ENCODE peak calls at places on chromosomes 6 and 20, in nine cellular contexts. One of them, this sample, is unnamed.

GRCh38 chr6:169702640-169703246 is 817 bp downstream of the C6orf120 start:
- DNase-seq in mammary epithelial cell: no peak
- DNase-seq in lower leg skin: no peak
- DNase-seq in left ventricle myocardium inferior: peak; percentile 20
- DNase-seq in HCT116: no peak
- DNase-seq in AG09309: no peak
- DNase-seq in RWPE2: no peak
- DNase-seq in GM23338: peak; percentile 44
- DNase-seq in colonic mucosa: peak; percentile 41
- DNase-seq in this sample: no peak

GRCh38 chr20:37336369-37337207 is 9.4 kb upstream of the SRC start:
- DNase-seq in HCT116: no peak
- DNase-seq in GM23338: peak; percentile 59
- DNase-seq in colonic mucosa: no peak
- DNase-seq in mammary epithelial cell: no peak
- DNase-seq in RWPE2: no peak
- DNase-seq in lower leg skin: peak; percentile 93
- DNase-seq in AG09309: no peak
- DNase-seq in left ventricle myocardium inferior: peak; percentile 70
- DNase-seq in this sample: no peak

GRCh38 chr6:163529605-163530004 is 115.1 kb downstream of the QKI start:
- DNase-seq in GM23338: no peak
- DNase-seq in lower leg skin: no peak
- DNase-seq in AG09309: peak; percentile 51
- DNase-seq in RWPE2: no peak
- DNase-seq in HCT116: no peak
- DNase-seq in colonic mucosa: no peak
- DNase-seq in left ventricle myocardium inferior: no peak
- DNase-seq in mammary epithelial cell: peak; percentile 86
- DNase-seq in this sample: peak; percentile 86

GRCh38 chr6:21885532-21886089 is 292.1 kb downstream of the SOX4 start:
- DNase-seq in mammary epithelial cell: peak; percentile 79
- DNase-seq in AG09309: peak; percentile 85
- DNase-seq in colonic mucosa: peak; percentile 28
- DNase-seq in left ventricle myocardium inferior: peak; percentile 48
- DNase-seq in GM23338: no peak
- DNase-seq in lower leg skin: no peak
- DNase-seq in RWPE2: peak; percentile 84
- DNase-seq in HCT116: no peak
- DNase-seq in this sample: peak; percentile 54

GRCh38 chr20:63074182-63074581 is 67.4 kb upstream of the BHLHE23 start:
- DNase-seq in left ventricle myocardium inferior: no peak
- DNase-seq in GM23338: no peak
- DNase-seq in mammary epithelial cell: no peak
- DNase-seq in HCT116: no peak
- DNase-seq in RWPE2: peak; percentile 61
- DNase-seq in AG09309: no peak
- DNase-seq in colonic mucosa: no peak
- DNase-seq in lower leg skin: peak; percentile 67
- DNase-seq in this sample: no peak

GRCh38 chr6:111278738-111279137 is 191.4 kb downstream of the SLC16A10 start:
- DNase-seq in colonic mucosa: no peak
- DNase-seq in AG09309: no peak
- DNase-seq in HCT116: no peak
- DNase-seq in RWPE2: no peak
- DNase-seq in mammary epithelial cell: no peak
- DNase-seq in left ventricle myocardium inferior: no peak
- DNase-seq in lower leg skin: no peak
- DNase-seq in GM23338: no peak
- DNase-seq in this sample: no peak

GRCh38 chr6:158185729-158186456 is 17.7 kb downstream of the GTF2H5 start:
- DNase-seq in AG09309: peak; percentile 79
- DNase-seq in RWPE2: no peak
- DNase-seq in mammary epithelial cell: peak; percentile 89
- DNase-seq in HCT116: no peak
- DNase-seq in GM23338: no peak
- DNase-seq in colonic mucosa: no peak
- DNase-seq in left ventricle myocardium inferior: no peak
- DNase-seq in lower leg skin: no peak
- DNase-seq in this sample: no peak

GRCh38 chr6:53201270-53201669 is 52.6 kb upstream of the GCM1 start:
- DNase-seq in colonic mucosa: no peak
- DNase-seq in HCT116: no peak
- DNase-seq in AG09309: no peak
- DNase-seq in lower leg skin: peak; percentile 42
- DNase-seq in RWPE2: no peak
- DNase-seq in left ventricle myocardium inferior: no peak
- DNase-seq in mammary epithelial cell: no peak
- DNase-seq in GM23338: no peak
- DNase-seq in this sample: no peak

GRCh38 chr20:35546127-35546526 is 4.2 kb downstream of the ERGIC3 start:
- DNase-seq in AG09309: no peak
- DNase-seq in HCT116: no peak
- DNase-seq in GM23338: no peak
- DNase-seq in lower leg skin: no peak
- DNase-seq in left ventricle myocardium inferior: no peak
- DNase-seq in mammary epithelial cell: no peak
- DNase-seq in RWPE2: no peak
- DNase-seq in colonic mucosa: no peak
- DNase-seq in this sample: no peak

DNA sequence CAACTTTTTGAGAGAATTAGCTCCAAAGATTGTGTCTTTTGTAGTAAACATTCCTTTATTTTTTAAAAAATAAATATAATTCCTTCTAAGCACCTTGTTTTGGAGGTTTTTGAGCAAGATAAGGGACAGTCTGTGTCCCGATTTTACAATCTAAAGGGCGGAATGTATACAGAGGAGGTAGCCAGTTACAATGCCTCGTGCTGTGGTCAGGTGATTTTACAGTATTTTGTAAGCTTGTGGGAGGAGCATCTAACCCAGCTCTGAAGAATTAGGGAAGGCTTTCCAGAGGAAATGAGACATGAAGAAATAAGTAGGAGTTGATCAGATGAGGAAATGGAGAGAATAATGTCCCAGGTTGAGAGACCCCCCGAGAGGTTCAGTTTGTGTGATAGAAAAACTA is 1.3 kb downstream of the HINT3 start:
- DNase-seq in RWPE2: no peak
- DNase-seq in lower leg skin: no peak
- DNase-seq in left ventricle myocardium inferior: no peak
- DNase-seq in AG09309: no peak
- DNase-seq in mammary epithelial cell: peak; percentile 76
- DNase-seq in GM23338: peak; percentile 35
- DNase-seq in HCT116: no peak
- DNase-seq in colonic mucosa: peak; percentile 67
- DNase-seq in this sample: no peak
- H3K4me3 ChIP-seq in RWPE2: peak overlapping the region; percentile 85
- H3K4me3 ChIP-seq in lower leg skin: no peak overlapping the region
- H3K4me3 ChIP-seq in left ventricle myocardium inferior: peak overlapping the region; percentile 99
- H3K4me3 ChIP-seq in AG09309: no peak overlapping the region
- H3K4me3 ChIP-seq in mammary epithelial cell: peak overlapping the region; percentile 94
- H3K4me3 ChIP-seq in GM23338: peak overlapping the region; percentile 92
- H3K4me3 ChIP-seq in HCT116: peak overlapping the region; percentile 73
- H3K4me3 ChIP-seq in colonic mucosa: peak overlapping the region; percentile 88
- H3K4me3 ChIP-seq in this sample: peak overlapping the region; percentile 79

GRCh38 chr6:16730720-16731502 is 30.3 kb downstream of the ATXN1 start:
- DNase-seq in RWPE2: no peak
- DNase-seq in mammary epithelial cell: no peak
- DNase-seq in left ventricle myocardium inferior: no peak
- DNase-seq in lower leg skin: no peak
- DNase-seq in AG09309: no peak
- DNase-seq in GM23338: no peak
- DNase-seq in colonic mucosa: no peak
- DNase-seq in HCT116: no peak
- DNase-seq in this sample: no peak
- H3K4me3 ChIP-seq in RWPE2: no peak overlapping the region
- H3K4me3 ChIP-seq in mammary epithelial cell: no peak overlapping the region
- H3K4me3 ChIP-seq in left ventricle myocardium inferior: no peak overlapping the region
- H3K4me3 ChIP-seq in lower leg skin: no peak overlapping the region
- H3K4me3 ChIP-seq in AG09309: no peak overlapping the region
- H3K4me3 ChIP-seq in GM23338: no peak overlapping the region
- H3K4me3 ChIP-seq in colonic mucosa: no peak overlapping the region
- H3K4me3 ChIP-seq in HCT116: no peak overlapping the region
- H3K4me3 ChIP-seq in this sample: no peak overlapping the region

GRCh38 chr6:109478848-109479624 is 4.0 kb downstream of the ZBTB24 start:
- DNase-seq in colonic mucosa: no peak
- DNase-seq in GM23338: no peak
- DNase-seq in left ventricle myocardium inferior: no peak
- DNase-seq in HCT116: no peak
- DNase-seq in lower leg skin: no peak
- DNase-seq in mammary epithelial cell: no peak
- DNase-seq in RWPE2: no peak
- DNase-seq in AG09309: no peak
- DNase-seq in this sample: no peak
- H3K4me3 ChIP-seq in colonic mucosa: peak overlapping the region; percentile 10
- H3K4me3 ChIP-seq in GM23338: peak overlapping the region; percentile 75
- H3K4me3 ChIP-seq in left ventricle myocardium inferior: peak overlapping the region; percentile 7
- H3K4me3 ChIP-seq in HCT116: no peak overlapping the region
- H3K4me3 ChIP-seq in lower leg skin: no peak overlapping the region
- H3K4me3 ChIP-seq in mammary epithelial cell: no peak overlapping the region
- H3K4me3 ChIP-seq in RWPE2: no peak overlapping the region
- H3K4me3 ChIP-seq in AG09309: no peak overlapping the region
- H3K4me3 ChIP-seq in this sample: peak overlapping the region; percentile 35

GRCh38 chr6:35750557-35750956 is 13.7 kb downstream of the ARMC12 start:
- DNase-seq in left ventricle myocardium inferior: no peak
- DNase-seq in GM23338: no peak
- DNase-seq in mammary epithelial cell: no peak
- DNase-seq in HCT116: no peak
- DNase-seq in lower leg skin: no peak
- DNase-seq in RWPE2: no peak
- DNase-seq in colonic mucosa: no peak
- DNase-seq in AG09309: no peak
- DNase-seq in this sample: no peak

GRCh38 chr6:35747877-35748276 is 11.0 kb downstream of the ARMC12 start:
- DNase-seq in GM23338: no peak
- DNase-seq in RWPE2: no peak
- DNase-seq in colonic mucosa: no peak
- DNase-seq in mammary epithelial cell: no peak
- DNase-seq in left ventricle myocardium inferior: no peak
- DNase-seq in lower leg skin: no peak
- DNase-seq in HCT116: no peak
- DNase-seq in AG09309: no peak
- DNase-seq in this sample: no peak

GRCh38 chr6:35742842-35743241 is 6.0 kb downstream of the ARMC12 start:
- DNase-seq in left ventricle myocardium inferior: no peak
- DNase-seq in HCT116: no peak
- DNase-seq in colonic mucosa: no peak
- DNase-seq in AG09309: no peak
- DNase-seq in RWPE2: no peak
- DNase-seq in GM23338: peak; percentile 67
- DNase-seq in mammary epithelial cell: no peak
- DNase-seq in lower leg skin: no peak
- DNase-seq in this sample: no peak

GRCh38 chr6:35739645-35740517 is 3.0 kb downstream of the ARMC12 start:
- DNase-seq in AG09309: no peak
- DNase-seq in GM23338: peak; percentile 74
- DNase-seq in RWPE2: no peak
- DNase-seq in lower leg skin: no peak
- DNase-seq in left ventricle myocardium inferior: no peak
- DNase-seq in mammary epithelial cell: no peak
- DNase-seq in colonic mucosa: no peak
- DNase-seq in HCT116: no peak
- DNase-seq in this sample: no peak

GRCh38 chr6:35745480-35745879 is 8.6 kb downstream of the ARMC12 start:
- DNase-seq in AG09309: no peak
- DNase-seq in lower leg skin: no peak
- DNase-seq in mammary epithelial cell: no peak
- DNase-seq in colonic mucosa: no peak
- DNase-seq in left ventricle myocardium inferior: no peak
- DNase-seq in GM23338: no peak
- DNase-seq in HCT116: no peak
- DNase-seq in RWPE2: no peak
- DNase-seq in this sample: no peak
- H3K4me3 ChIP-seq in AG09309: no peak overlapping the region
- H3K4me3 ChIP-seq in lower leg skin: no peak overlapping the region
- H3K4me3 ChIP-seq in mammary epithelial cell: no peak overlapping the region
- H3K4me3 ChIP-seq in colonic mucosa: no peak overlapping the region
- H3K4me3 ChIP-seq in left ventricle myocardium inferior: no peak overlapping the region
- H3K4me3 ChIP-seq in GM23338: no peak overlapping the region
- H3K4me3 ChIP-seq in HCT116: no peak overlapping the region
- H3K4me3 ChIP-seq in RWPE2: no peak overlapping the region
- H3K4me3 ChIP-seq in this sample: no peak overlapping the region

GRCh38 chr6:146912730-146913680 is 291.2 kb upstream of the STXBP5 start:
- DNase-seq in RWPE2: no peak
- DNase-seq in HCT116: no peak
- DNase-seq in left ventricle myocardium inferior: no peak
- DNase-seq in colonic mucosa: no peak
- DNase-seq in AG09309: no peak
- DNase-seq in lower leg skin: no peak
- DNase-seq in mammary epithelial cell: no peak
- DNase-seq in GM23338: no peak
- DNase-seq in this sample: no peak
- H3K4me3 ChIP-seq in RWPE2: no peak overlapping the region
- H3K4me3 ChIP-seq in HCT116: peak overlapping the region; percentile 45
- H3K4me3 ChIP-seq in left ventricle myocardium inferior: no peak overlapping the region
- H3K4me3 ChIP-seq in colonic mucosa: no peak overlapping the region
- H3K4me3 ChIP-seq in AG09309: no peak overlapping the region
- H3K4me3 ChIP-seq in lower leg skin: no peak overlapping the region
- H3K4me3 ChIP-seq in mammary epithelial cell: no peak overlapping the region
- H3K4me3 ChIP-seq in GM23338: no peak overlapping the region
- H3K4me3 ChIP-seq in this sample: no peak overlapping the region

DNA sequence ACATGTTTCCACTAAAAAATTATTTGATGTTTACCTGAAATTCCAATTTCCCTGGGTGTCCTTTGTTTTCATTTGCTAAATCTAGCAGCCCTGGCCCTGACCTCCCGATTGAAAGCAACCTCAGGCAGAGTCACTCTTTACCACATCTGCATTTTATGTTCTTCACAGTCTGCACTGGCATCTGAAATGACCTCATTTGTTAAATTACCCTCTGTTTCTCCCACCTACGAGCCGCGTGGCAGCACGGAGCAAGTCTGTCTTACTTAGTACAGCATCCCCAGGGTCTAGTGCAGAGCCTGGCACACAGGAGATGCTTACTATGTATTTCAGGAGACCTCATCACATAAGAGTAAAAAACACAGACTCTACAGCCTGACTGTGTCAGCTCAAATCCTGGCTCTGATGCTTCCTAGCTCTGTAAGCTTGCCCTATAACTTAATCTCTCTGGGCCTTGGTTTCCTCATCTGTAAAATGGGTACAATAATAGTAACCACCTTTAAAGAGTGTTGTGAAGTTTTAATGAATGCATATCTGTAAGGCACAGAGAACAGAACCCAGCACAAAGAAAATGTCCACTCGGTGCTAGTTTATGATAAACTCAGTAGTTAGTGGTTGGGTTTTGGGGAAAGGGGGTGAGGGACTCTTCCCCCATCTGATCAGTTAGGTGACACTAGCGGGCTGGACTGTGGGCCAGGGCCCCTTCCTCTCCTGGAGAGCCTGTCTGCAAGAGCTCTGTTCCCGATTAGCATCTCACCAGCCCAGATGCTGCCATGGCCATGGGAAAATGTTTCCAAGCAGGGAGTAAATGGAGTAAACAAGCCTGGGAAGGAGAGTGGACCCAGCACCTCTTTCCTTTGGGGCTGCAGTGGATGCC is 88.2 kb downstream of the PREX1 start:
- DNase-seq in AG09309: no peak
- DNase-seq in lower leg skin: no peak
- DNase-seq in left ventricle myocardium inferior: no peak
- DNase-seq in HCT116: no peak
- DNase-seq in mammary epithelial cell: no peak
- DNase-seq in RWPE2: no peak
- DNase-seq in colonic mucosa: no peak
- DNase-seq in GM23338: no peak
- DNase-seq in this sample: no peak
- H3K4me3 ChIP-seq in AG09309: no peak overlapping the region
- H3K4me3 ChIP-seq in lower leg skin: no peak overlapping the region
- H3K4me3 ChIP-seq in left ventricle myocardium inferior: no peak overlapping the region
- H3K4me3 ChIP-seq in HCT116: no peak overlapping the region
- H3K4me3 ChIP-seq in mammary epithelial cell: no peak overlapping the region
- H3K4me3 ChIP-seq in RWPE2: no peak overlapping the region
- H3K4me3 ChIP-seq in colonic mucosa: no peak overlapping the region
- H3K4me3 ChIP-seq in GM23338: no peak overlapping the region
- H3K4me3 ChIP-seq in this sample: no peak overlapping the region

GRCh38 chr20:19975901-19976300 is 41.3 kb upstream of the NAA20 start:
- DNase-seq in AG09309: no peak
- DNase-seq in mammary epithelial cell: peak; percentile 40
- DNase-seq in left ventricle myocardium inferior: no peak
- DNase-seq in lower leg skin: no peak
- DNase-seq in GM23338: no peak
- DNase-seq in colonic mucosa: no peak
- DNase-seq in HCT116: no peak
- DNase-seq in RWPE2: no peak
- DNase-seq in this sample: no peak
- H3K4me3 ChIP-seq in AG09309: peak overlapping the region; percentile 78
- H3K4me3 ChIP-seq in mammary epithelial cell: peak overlapping the region; percentile 68
- H3K4me3 ChIP-seq in left ventricle myocardium inferior: peak overlapping the region; percentile 75
- H3K4me3 ChIP-seq in lower leg skin: peak overlapping the region; percentile 48
- H3K4me3 ChIP-seq in GM23338: no peak overlapping the region
- H3K4me3 ChIP-seq in colonic mucosa: peak overlapping the region; percentile 19
- H3K4me3 ChIP-seq in HCT116: no peak overlapping the region
- H3K4me3 ChIP-seq in RWPE2: peak overlapping the region; percentile 50
- H3K4me3 ChIP-seq in this sample: peak overlapping the region; percentile 67

This sample was measured in HFF-Myc.